ENCODE peak calls at places on chromosomes 12 and 14, in nine cellular contexts. Q is heart left ventricle, B is gastrocnemius medialis, A is cardiac muscle cell, J is pancreas, I is sigmoid colon, Z is breast epithelium, N is brain microvascular endothelial cell, U is DND-41. L is an unnamed sample. For H3K36me3, the result is how much of the 10 kb centered on the place peaks cover.

GRCh38 chr12:107277850-107278249 is 184.5 kb upstream of the CRY1 start:
- DNase-seq in N (peak), A (peak), U (no peak), B (no peak), Z (no peak), I (no peak), J (no peak), Q (no peak), L (no peak)

GRCh38 chr12:30687265-30687986 is 8.2 kb downstream of the IPO8 start:
- DNase-seq in N (no peak), I (no peak), Q (no peak), B (no peak), J (no peak), A (peak), Z (no peak), U (no peak), L (no peak)

GRCh38 chr12:8609061-8609570 is 3.5 kb downstream of the AICDA start:
- DNase-seq in A (peak), N (peak), I (no peak), J (peak), Q (no peak), B (no peak), Z (no peak), U (no peak), L (no peak)

GRCh38 chr12:65331456-65331855 is 53.0 kb downstream of the MSRB3 start:
- DNase-seq in B (no peak), N (no peak), A (no peak), I (no peak), Z (no peak), U (no peak), J (no peak), Q (no peak), L (no peak)

GRCh38 chr14:73833530-73834257 is 17.9 kb upstream of the PTGR2 start:
- DNase-seq in B (no peak), N (no peak), I (no peak), Q (peak), J (peak), A (peak), Z (no peak), U (no peak), L (no peak)

GRCh38 chr14:105855246-105855892 is 329.0 kb downstream of the TMEM121 start:
- DNase-seq in A (no peak), I (peak), B (no peak), Q (peak), N (no peak), U (peak), Z (peak), J (no peak), L (no peak)

GRCh38 chr14:64636980-64637429 is 67.2 kb upstream of the PLEKHG3 start:
- DNase-seq in J (no peak), N (no peak), U (no peak), Z (no peak), I (peak), B (no peak), A (no peak), Q (no peak), L (no peak)

GRCh38 chr12:50112456-50113218 is 601 bp downstream of the COX14 start:
- DNase-seq in I (no peak), N (no peak), A (no peak), Q (no peak), B (peak), Z (no peak), U (no peak), J (no peak), L (no peak)

GRCh38 chr12:95601626-95602025 is 50.4 kb upstream of the USP44 start:
- DNase-seq in J (no peak), N (peak), B (no peak), A (no peak), Q (no peak), U (no peak), I (no peak), Z (no peak), L (no peak)

GRCh38 chr12:117125275-117125613 is 26.0 kb upstream of the TESC start:
- DNase-seq in Q (no peak), N (peak), U (no peak), I (no peak), A (no peak), J (no peak), B (no peak), Z (no peak), L (no peak)

GRCh38 chr12:91944637-91945036 is 201.0 kb downstream of the BTG1 start:
- DNase-seq in Q (no peak), Z (no peak), N (no peak), I (no peak), J (no peak), U (no peak), B (no peak), A (no peak), L (no peak)

GRCh38 chr12:100564090-100564489 is 9.4 kb upstream of the GAS2L3 start:
- DNase-seq in Z (no peak), J (no peak), N (no peak), B (no peak), U (no peak), A (peak), I (no peak), Q (no peak), L (no peak)

GRCh38 chr12:94074970-94075695 is 73.2 kb upstream of the PLXNC1 start:
- DNase-seq in I (peak), Q (peak), B (peak), N (peak), Z (peak), J (peak), A (peak), U (peak), L (no peak)

GRCh38 chr12:31832740-31833540 is 104.1 kb upstream of the AMN1 start:
- DNase-seq in U (peak), I (no peak), A (no peak), B (no peak), N (no peak), J (no peak), Z (no peak), Q (peak), L (peak)

GRCh38 chr12:41213107-41213506 is 25.0 kb downstream of the PDZRN4 start:
- DNase-seq in B (no peak), U (no peak), Q (no peak), A (no peak), N (no peak), J (no peak), Z (no peak), I (no peak), L (no peak)

GRCh38 chr12:41188058-41188840 is at the start of gene PDZRN4:
- DNase-seq in N (no peak), Q (peak), B (no peak), Z (no peak), J (no peak), U (no peak), I (peak), A (peak), L (peak)

GRCh38 chr12:117141097-117141898 is 42.1 kb upstream of the TESC start:
- DNase-seq in Q (no peak), Z (no peak), N (no peak), U (no peak), A (no peak), B (no peak), I (no peak), J (no peak), L (no peak)

GRCh38 chr12:3490848-3491382 is at the start of gene PRMT8:
- DNase-seq in J (no peak), I (no peak), A (peak), B (no peak), N (peak), Q (no peak), U (no peak), Z (no peak), L (no peak)

GRCh38 chr12:32344047-32344446 is 55.3 kb upstream of the FGD4 start:
- DNase-seq in U (no peak), A (no peak), Q (no peak), I (no peak), N (no peak), B (no peak), Z (no peak), J (no peak), L (no peak)

GRCh38 chr12:8077207-8077606 is 4.9 kb upstream of the NECAP1 start:
- DNase-seq in J (no peak), Z (no peak), A (no peak), I (no peak), Q (no peak), N (no peak), U (no peak), B (no peak), L (no peak)

GRCh38 chr14:79328863-79329262 is 882.4 kb downstream of the DIO2 start:
- DNase-seq in Q (no peak), B (no peak), J (no peak), N (no peak), Z (no peak), U (no peak), I (no peak), A (no peak), L (no peak)

GRCh38 chr14:72033331-72033730 is 101.1 kb downstream of the RGS6 start:
- DNase-seq in B (no peak), I (no peak), A (no peak), J (peak), Q (no peak), U (no peak), N (no peak), Z (peak), L (no peak)

GRCh38 chr14:94100847-94101246 is 9.7 kb upstream of the IFI27 start:
- DNase-seq in I (no peak), Z (no peak), Q (no peak), B (no peak), U (no peak), N (peak), J (no peak), A (peak), L (no peak)

GRCh38 chr12:99152337-99152736 is 495.2 kb upstream of the GARIN6 start:
- DNase-seq in Q (no peak), Z (no peak), A (no peak), J (no peak), N (no peak), I (no peak), B (no peak), U (no peak), L (no peak)

GRCh38 chr12:50387487-50387886 is 8.9 kb downstream of the FAM186A start:
- DNase-seq in A (peak), I (no peak), Z (no peak), J (no peak), U (no peak), Q (no peak), B (no peak), N (no peak), L (no peak)

GRCh38 chr14:104130974-104131651 is 7.3 kb upstream of the KIF26A start:
- DNase-seq in Z (no peak), J (peak), I (peak), B (no peak), N (no peak), A (peak), U (no peak), Q (peak), L (no peak)

GRCh38 chr12:89454080-89454848 is 70.3 kb downstream of the GALNT4 start:
- DNase-seq in Z (no peak), N (peak), B (no peak), Q (no peak), J (no peak), A (peak), I (no peak), U (no peak), L (no peak)
- H3K4me3 ChIP-seq in Z (no peak), N (no peak), B (no peak), Q (no peak), J (no peak), A (no peak), I (no peak), U (no peak), L (no peak)

GRCh38 chr12:121009744-121010143 is 6.5 kb downstream of the C12orf43 start:
- DNase-seq in B (no peak), A (peak), J (peak), Q (no peak), N (peak), I (no peak), Z (no peak), U (no peak), L (no peak)
- TF ChIP-seq CTCF in B (no peak), A (peak), J (peak), Q (no peak), N (peak), I (peak), Z (no peak), U (peak), L (peak)

DNA sequence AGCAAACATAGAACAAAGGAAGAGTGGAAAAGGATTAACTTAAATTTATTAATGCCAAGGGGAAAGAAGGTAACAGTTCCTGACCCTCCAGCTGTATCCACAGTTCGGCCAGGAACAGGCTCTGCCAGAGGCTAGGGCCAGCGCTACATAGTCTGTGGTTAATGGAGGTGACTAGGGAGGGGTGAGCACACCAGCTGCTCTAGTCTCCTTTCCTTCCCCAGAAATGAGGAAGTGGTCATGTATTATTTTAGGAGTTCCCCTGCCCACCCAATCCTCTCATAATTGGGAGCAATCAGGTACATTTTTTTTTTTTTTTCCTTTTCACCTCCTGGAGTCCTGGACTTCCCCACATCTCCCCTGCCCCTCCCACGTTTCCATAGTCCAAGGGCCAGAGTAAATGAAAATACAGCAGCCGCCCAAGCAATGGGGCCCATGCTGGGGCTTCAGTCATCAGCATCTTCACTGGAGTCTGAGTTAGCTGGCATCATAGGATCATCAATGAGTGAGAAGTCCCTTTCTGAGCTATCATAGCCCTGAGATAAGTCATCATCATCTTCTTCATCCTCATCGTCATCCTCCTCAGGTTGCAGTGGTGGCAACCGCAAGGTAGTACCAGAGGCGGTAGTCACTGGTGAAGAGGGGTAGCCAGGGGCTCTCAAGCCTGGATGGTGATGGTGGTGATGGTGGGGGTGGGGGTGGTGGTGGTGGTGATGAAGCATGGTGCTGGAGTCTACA is 1.5 kb upstream of the SUPT16H start:
- DNase-seq in N (no peak), A (no peak), U (peak), I (no peak), B (no peak), J (no peak), Z (no peak), Q (no peak), L (peak)
- H3K36me3 ChIP-seq in N (under half), A (under half), U (half or more), I (under half), B (under half), J (under half), Z (under half), Q (under half), L (under half)

GRCh38 chr12:47892819-47893218 is 12.0 kb downstream of the VDR start:
- DNase-seq in I (peak), Q (no peak), U (no peak), N (no peak), Z (no peak), J (no peak), B (no peak), A (peak), L (no peak)
- H3K4me3 ChIP-seq in I (no peak), Q (no peak), U (no peak), N (no peak), Z (no peak), J (no peak), B (no peak), A (no peak), L (no peak)

GRCh38 chr14:50231475-50232275 is at the start of gene SOS2:
- DNase-seq in N (peak), B (peak), A (peak), Q (peak), U (peak), I (peak), Z (peak), J (peak), L (peak)
- TF ChIP-seq CTCF in N (no peak), B (no peak), A (peak), Q (no peak), U (no peak), I (no peak), Z (peak), J (no peak), L (no peak)

GRCh38 chr14:89957791-89958190 is 2.1 kb downstream of the TDP1 start:
- DNase-seq in B (no peak), N (peak), U (no peak), J (no peak), A (no peak), Q (no peak), I (no peak), Z (no peak), L (no peak)

GRCh38 chr14:89956294-89957009 is 725 bp downstream of the TDP1 start:
- DNase-seq in I (peak), Z (peak), Q (peak), N (peak), U (peak), J (peak), B (peak), A (peak), L (peak)

GRCh38 chr14:89960895-89961294 is 5.2 kb downstream of the TDP1 start:
- DNase-seq in B (no peak), A (no peak), J (no peak), N (no peak), I (no peak), Q (no peak), Z (no peak), U (no peak), L (no peak)

GRCh38 chr14:89959853-89960493 is 4.2 kb downstream of the TDP1 start:
- DNase-seq in N (no peak), Z (no peak), Q (no peak), U (no peak), J (no peak), B (no peak), I (no peak), A (no peak), L (no peak)

DNA sequence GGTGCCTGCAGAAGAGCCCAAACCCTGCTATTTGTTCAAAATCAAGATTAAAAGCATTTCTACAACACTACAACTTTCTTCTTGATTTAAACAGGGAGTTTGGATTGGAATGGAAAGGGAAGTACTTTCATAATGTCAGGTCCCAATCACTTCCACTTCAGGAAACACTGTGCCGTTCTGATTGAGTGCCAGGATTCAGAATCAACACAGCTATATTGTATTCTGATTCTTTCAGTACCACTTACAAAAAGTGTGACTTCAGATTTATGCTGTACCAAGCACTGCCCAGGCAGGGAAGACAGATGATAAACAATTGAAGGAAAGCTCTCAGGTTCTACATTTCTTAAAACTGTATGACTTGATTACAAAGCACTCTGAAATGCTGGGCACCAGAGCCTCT is 3.2 kb downstream of the TDP1 start:
- DNase-seq in U (no peak), A (no peak), J (no peak), N (no peak), Z (no peak), Q (no peak), I (no peak), B (no peak), L (no peak)
- H3K36me3 ChIP-seq in U (half or more), A (under half), J (under half), N (under half), Z (under half), Q (under half), I (under half), B (under half), L (under half)

GRCh38 chr12:51821423-51822260 is 26.9 kb downstream of the FIGNL2 start:
- DNase-seq in Q (no peak), B (no peak), U (peak), I (no peak), Z (no peak), A (no peak), J (peak), N (no peak), L (no peak)

GRCh38 chr12:51822261-51822616 is 26.3 kb downstream of the FIGNL2 start:
- DNase-seq in J (no peak), Q (no peak), A (no peak), B (no peak), U (no peak), I (no peak), Z (no peak), N (no peak), L (no peak)

GRCh38 chr12:51822956-51823355 is 25.6 kb downstream of the FIGNL2 start:
- DNase-seq in Z (no peak), Q (no peak), U (no peak), N (no peak), I (no peak), B (no peak), J (peak), A (no peak), L (no peak)

GRCh38 chr12:51819851-51820720 is 28.4 kb downstream of the FIGNL2 start:
- DNase-seq in A (no peak), B (no peak), J (no peak), Q (no peak), Z (peak), U (peak), N (no peak), I (no peak), L (no peak)

DNA sequence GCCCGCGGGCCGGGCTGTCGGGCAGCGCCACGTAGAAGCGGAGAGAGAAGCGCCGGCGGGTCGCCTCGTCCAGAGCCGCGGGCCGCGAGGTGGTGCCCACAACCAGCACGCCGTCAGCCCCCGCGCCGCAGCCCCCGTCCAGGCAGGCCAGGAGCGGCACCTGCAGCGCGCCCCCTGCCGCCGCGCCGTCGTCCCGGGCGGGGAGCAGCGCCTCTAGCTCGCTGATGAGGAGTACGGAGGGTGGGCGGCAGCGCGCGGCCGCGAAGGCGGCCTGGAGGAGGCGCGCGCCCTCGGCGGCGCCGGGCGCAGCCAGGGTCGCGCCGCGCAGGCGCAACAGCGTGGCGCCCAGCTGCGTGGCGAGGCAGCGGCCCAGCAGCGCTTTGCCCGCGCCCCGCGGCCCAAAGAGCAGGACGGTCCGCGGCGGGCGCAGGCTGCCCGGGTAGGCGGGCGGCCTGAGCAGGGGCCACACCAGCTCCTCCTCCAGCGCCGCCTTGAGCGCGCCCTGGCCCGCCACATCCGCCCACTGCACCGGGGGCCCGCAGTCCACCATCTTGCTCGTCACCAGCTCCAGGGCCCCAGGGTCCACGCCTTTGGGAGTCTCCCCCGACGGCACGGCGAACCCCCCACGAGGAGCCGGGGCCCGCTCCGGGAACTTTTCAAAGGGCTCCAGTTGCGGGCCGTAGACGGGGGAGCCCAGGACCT is 27.6 kb downstream of the FIGNL2 start:
- DNase-seq in Z (no peak), J (peak), Q (peak), U (peak), A (peak), N (no peak), B (no peak), I (no peak), L (peak)
- H3K4me3 ChIP-seq in Z (peak), J (peak), Q (peak), U (peak), A (peak), N (peak), B (peak), I (peak), L (no peak)

GRCh38 chr12:26724309-26724702 is 108.7 kb downstream of the ITPR2 start:
- DNase-seq in U (no peak), A (no peak), I (no peak), Q (no peak), N (no peak), Z (no peak), B (no peak), J (no peak), L (no peak)

GRCh38 chr12:26715232-26715631 is 117.8 kb downstream of the ITPR2 start:
- DNase-seq in J (no peak), N (no peak), U (no peak), I (no peak), Z (no peak), B (no peak), Q (no peak), A (no peak), L (no peak)

GRCh38 chr12:26723379-26724308 is 109.3 kb downstream of the ITPR2 start:
- DNase-seq in A (peak), U (no peak), I (no peak), B (no peak), N (peak), J (no peak), Z (no peak), Q (no peak), L (no peak)

GRCh38 chr12:26721800-26722199 is 111.2 kb downstream of the ITPR2 start:
- DNase-seq in I (no peak), Q (no peak), U (no peak), J (no peak), B (no peak), N (no peak), Z (no peak), A (no peak), L (no peak)

GRCh38 chr12:26719852-26720251 is 113.1 kb downstream of the ITPR2 start:
- DNase-seq in I (no peak), N (no peak), B (no peak), Z (no peak), A (no peak), U (no peak), Q (no peak), J (no peak), L (no peak)
- TF ChIP-seq CTCF in I (no peak), N (peak), B (no peak), Z (no peak), A (peak), U (peak), Q (no peak), J (no peak), L (no peak)